ENCODE peak calls at places on chromosomes 16 and 17, in seven cellular contexts. X, Q, I, L, P, U and J are unnamed samples.

GRCh38 chr17:15048381-15048780 is 216.7 kb downstream of the PMP22 start:
- DNase-seq in X (no peak), Q (no peak), I (no peak), L (no peak), P (no peak), U (no peak), J (no peak)

GRCh38 chr16:10946308-10946707 is 1.9 kb downstream of the CLEC16A start:
- DNase-seq in X (peak), Q (no peak), I (no peak), L (peak), P (no peak), U (no peak), J (no peak)

GRCh38 chr17:58311429-58311894 is 17.1 kb downstream of the TSPOAP1 start:
- DNase-seq in X (no peak), Q (no peak), I (no peak), L (no peak), P (no peak), U (no peak), J (no peak)

GRCh38 chr16:57507414-57508083 is 21.3 kb upstream of the DOK4 start:
- DNase-seq in X (no peak), Q (no peak), I (no peak), L (no peak), P (no peak), U (no peak), J (no peak)

GRCh38 chr17:46125831-46126230 is 67.4 kb downstream of the KANSL1 start:
- DNase-seq in X (no peak), Q (no peak), I (no peak), L (no peak), P (no peak), U (no peak), J (no peak)

GRCh38 chr17:65855245-65855644 is 293.8 kb upstream of the AXIN2 start:
- DNase-seq in X (peak), Q (no peak), I (no peak), L (peak), P (no peak), U (no peak), J (no peak)

GRCh38 chr16:72876221-72876620 is 171.7 kb downstream of the ZFHX3 start:
- DNase-seq in X (peak), Q (peak), I (peak), L (no peak), P (peak), U (no peak), J (peak)

GRCh38 chr17:79036609-79037008 is 12.6 kb downstream of the C1QTNF1 start:
- DNase-seq in X (peak), Q (peak), I (no peak), L (peak), P (no peak), U (no peak), J (no peak)

GRCh38 chr16:68475071-68475470 is 26.8 kb upstream of the SMPD3 start:
- DNase-seq in X (peak), Q (no peak), I (no peak), L (peak), P (no peak), U (no peak), J (no peak)

GRCh38 chr17:1203111-1203966 is 23.6 kb upstream of the ABR start:
- DNase-seq in X (peak), Q (peak), I (peak), L (no peak), P (peak), U (peak), J (no peak)

GRCh38 chr17:22278302-22279275 is 586.3 kb downstream of the KCNJ18 start:
- DNase-seq in X (no peak), Q (peak), I (no peak), L (no peak), P (no peak), U (no peak), J (no peak)

GRCh38 chr16:49581630-49582298 is 208.2 kb downstream of the C16orf78 start:
- DNase-seq in X (no peak), Q (no peak), I (peak), L (no peak), P (no peak), U (no peak), J (no peak)

GRCh38 chr17:82408288-82408937 is 9.7 kb upstream of the HEXD start:
- DNase-seq in X (no peak), Q (no peak), I (peak), L (no peak), P (no peak), U (no peak), J (no peak)

GRCh38 chr17:28718317-28718672 is 627 bp upstream of the RAB34 start:
- DNase-seq in X (no peak), Q (no peak), I (no peak), L (no peak), P (no peak), U (no peak), J (no peak)

GRCh38 chr16:25110392-25110947 is 1.1 kb upstream of the LCMT1 start:
- DNase-seq in X (no peak), Q (no peak), I (no peak), L (no peak), P (peak), U (peak), J (peak)

GRCh38 chr17:62668091-62668804 is 40.8 kb downstream of the MRC2 start:
- DNase-seq in X (no peak), Q (peak), I (no peak), L (no peak), P (no peak), U (no peak), J (no peak)

GRCh38 chr17:74150428-74151025 is 53.0 kb upstream of the RPL38 start:
- DNase-seq in X (no peak), Q (peak), I (no peak), L (peak), P (no peak), U (no peak), J (no peak)

GRCh38 chr16:14520753-14521152 is 109.3 kb downstream of the PARN start:
- DNase-seq in X (no peak), Q (no peak), I (no peak), L (no peak), P (no peak), U (no peak), J (no peak)

GRCh38 chr17:1484586-1485310 is 7.7 kb downstream of the MYO1C start:
- DNase-seq in X (peak), Q (peak), I (peak), L (peak), P (peak), U (peak), J (peak)

GRCh38 chr17:7884581-7885356 is 3.8 kb upstream of the CHD3 start:
- DNase-seq in X (peak), Q (no peak), I (no peak), L (peak), P (peak), U (peak), J (peak)

GRCh38 chr17:33730131-33730530 is 437.0 kb upstream of the ASIC2 start:
- DNase-seq in X (no peak), Q (no peak), I (no peak), L (no peak), P (no peak), U (no peak), J (no peak)

GRCh38 chr17:76869209-76869877 is 1.1 kb downstream of the MGAT5B start:
- DNase-seq in X (no peak), Q (no peak), I (no peak), L (no peak), P (no peak), U (no peak), J (no peak)

GRCh38 chr17:82962163-82962720 is 117.2 kb upstream of the METRNL start:
- DNase-seq in X (no peak), Q (no peak), I (no peak), L (no peak), P (no peak), U (no peak), J (no peak)

GRCh38 chr17:4516740-4517139 is 18.1 kb downstream of the SPNS2 start:
- DNase-seq in X (no peak), Q (no peak), I (no peak), L (no peak), P (no peak), U (no peak), J (no peak)

GRCh38 chr16:81994485-81994884 is 16.8 kb downstream of the SDR42E1 start:
- DNase-seq in X (no peak), Q (no peak), I (no peak), L (no peak), P (no peak), U (no peak), J (no peak)

GRCh38 chr17:10031102-10031501 is 126.0 kb upstream of the RCVRN start:
- DNase-seq in X (no peak), Q (peak), I (no peak), L (no peak), P (no peak), U (no peak), J (no peak)

GRCh38 chr16:9308300-9309209 is 217.1 kb downstream of the HAPSTR1 start:
- DNase-seq in X (no peak), Q (no peak), I (no peak), L (no peak), P (no peak), U (no peak), J (no peak)

GRCh38 chr16:1667271-1667670 is 10.8 kb upstream of the JPT2 start:
- DNase-seq in X (no peak), Q (no peak), I (no peak), L (no peak), P (no peak), U (no peak), J (no peak)

GRCh38 chr16:85517780-85518179 is 95.3 kb upstream of the GSE1 start:
- DNase-seq in X (no peak), Q (no peak), I (no peak), L (no peak), P (no peak), U (no peak), J (no peak)